ENCODE peak calls at places on chromosomes 16 and 17, in seven cellular contexts. N, D, R, A, B, X and L are unnamed samples. For H3K79me1, the result is how much of the 10 kb centered on the place peaks cover.

GRCh38 chr16:76241735-76242134 is 35.5 kb upstream of the CNTNAP4 start:
- DNase-seq in D (no peak), X (no peak), B (no peak), N (no peak), R (no peak), A (no peak), L (no peak)

GRCh38 chr17:18938692-18939023 is 13.3 kb upstream of the SLC5A10 start:
- DNase-seq in X (no peak), N (no peak), B (no peak), R (no peak), D (no peak), A (no peak), L (no peak)

GRCh38 chr16:2675714-2676113 is 6.6 kb upstream of the KCTD5 start:
- DNase-seq in N (peak), A (no peak), R (no peak), X (peak), B (no peak), D (no peak), L (no peak)

GRCh38 chr17:8794636-8795035 is 4.5 kb downstream of the MFSD6L start:
- DNase-seq in R (peak), X (no peak), A (no peak), D (no peak), N (no peak), B (no peak), L (no peak)

GRCh38 chr17:38428643-38429371 is 543 bp downstream of the ARHGAP23 start:
- DNase-seq in D (no peak), B (no peak), X (peak), R (peak), A (peak), N (peak), L (no peak)

GRCh38 chr17:72950236-72950931 is 142.1 kb downstream of the SLC39A11 start:
- DNase-seq in R (no peak), N (no peak), A (no peak), X (no peak), B (no peak), D (no peak), L (no peak)

GRCh38 chr17:5706835-5707234 is 122.5 kb upstream of the NLRP1 start:
- DNase-seq in N (peak), A (peak), X (peak), B (peak), R (peak), D (peak), L (peak)

GRCh38 chr16:68375801-68376536 is 65.2 kb downstream of the PRMT7 start:
- DNase-seq in B (no peak), A (no peak), R (no peak), N (no peak), D (peak), X (no peak), L (no peak)

GRCh38 chr16:82917886-82918595 is 291.3 kb downstream of the CDH13 start:
- DNase-seq in R (no peak), A (no peak), X (no peak), D (no peak), B (no peak), N (no peak), L (no peak)

GRCh38 chr17:66494023-66494803 is 191.8 kb downstream of the PRKCA start:
- DNase-seq in A (no peak), N (peak), D (no peak), X (peak), R (no peak), B (peak), L (no peak)

DNA sequence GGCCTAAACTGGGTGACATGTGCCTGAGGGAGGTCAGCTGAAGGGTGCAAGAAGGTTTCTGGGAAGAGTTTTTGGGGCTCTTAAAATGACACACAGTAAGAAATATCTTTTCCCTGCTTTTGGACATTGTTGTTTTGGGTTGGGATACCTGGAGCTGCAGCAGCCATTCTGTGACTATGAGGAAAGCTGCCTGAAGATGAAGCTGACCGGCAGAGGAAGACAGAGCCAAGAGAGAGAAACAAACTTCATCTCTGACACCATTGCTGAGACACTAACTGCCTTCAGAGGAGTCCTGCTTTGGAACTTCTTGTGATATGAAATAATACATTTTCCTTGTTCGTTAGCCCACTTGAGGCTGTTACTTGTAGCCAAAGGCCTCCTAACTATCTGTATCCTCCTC is 8.8 kb upstream of the WNT3 start:
- DNase-seq in B (no peak), X (no peak), A (no peak), D (no peak), R (no peak), N (no peak), L (no peak)
- H3K79me1 ChIP-seq in B (under half), X (under half), A (under half), D (under half), R (under half), N (under half), L (under half)

DNA sequence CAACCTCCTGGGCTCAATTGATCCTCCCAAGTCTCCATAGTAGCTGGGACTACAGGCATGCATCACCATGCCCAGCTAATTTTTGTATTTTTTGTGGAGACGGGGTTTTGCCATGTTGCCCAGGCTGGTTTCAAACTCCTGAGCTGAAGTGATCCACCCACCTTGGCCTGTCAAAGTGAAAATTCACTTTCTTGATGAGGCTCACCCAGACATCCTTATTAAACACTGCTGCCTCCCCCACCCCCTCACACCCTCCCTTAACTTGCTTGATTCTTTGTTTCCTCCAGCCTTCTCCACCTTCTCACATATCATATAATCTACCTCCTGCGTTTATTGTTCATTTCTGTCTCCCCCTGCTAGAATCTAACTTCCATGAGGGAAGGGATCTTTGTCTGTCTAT is 46.0 kb upstream of the TEX2 start:
- DNase-seq in D (no peak), X (no peak), B (no peak), R (no peak), A (no peak), N (no peak), L (no peak)
- H3K79me1 ChIP-seq in D (under half), X (under half), B (under half), R (under half), A (under half), N (under half), L (under half)

GRCh38 chr17:83160443-83161297 is 81.3 kb downstream of the METRNL start:
- DNase-seq in X (no peak), R (no peak), B (no peak), A (no peak), N (no peak), D (no peak), L (no peak)
- H3K79me1 ChIP-seq in X (under half), R (under half), B (under half), A (under half), N (under half), D (under half), L (under half)

DNA sequence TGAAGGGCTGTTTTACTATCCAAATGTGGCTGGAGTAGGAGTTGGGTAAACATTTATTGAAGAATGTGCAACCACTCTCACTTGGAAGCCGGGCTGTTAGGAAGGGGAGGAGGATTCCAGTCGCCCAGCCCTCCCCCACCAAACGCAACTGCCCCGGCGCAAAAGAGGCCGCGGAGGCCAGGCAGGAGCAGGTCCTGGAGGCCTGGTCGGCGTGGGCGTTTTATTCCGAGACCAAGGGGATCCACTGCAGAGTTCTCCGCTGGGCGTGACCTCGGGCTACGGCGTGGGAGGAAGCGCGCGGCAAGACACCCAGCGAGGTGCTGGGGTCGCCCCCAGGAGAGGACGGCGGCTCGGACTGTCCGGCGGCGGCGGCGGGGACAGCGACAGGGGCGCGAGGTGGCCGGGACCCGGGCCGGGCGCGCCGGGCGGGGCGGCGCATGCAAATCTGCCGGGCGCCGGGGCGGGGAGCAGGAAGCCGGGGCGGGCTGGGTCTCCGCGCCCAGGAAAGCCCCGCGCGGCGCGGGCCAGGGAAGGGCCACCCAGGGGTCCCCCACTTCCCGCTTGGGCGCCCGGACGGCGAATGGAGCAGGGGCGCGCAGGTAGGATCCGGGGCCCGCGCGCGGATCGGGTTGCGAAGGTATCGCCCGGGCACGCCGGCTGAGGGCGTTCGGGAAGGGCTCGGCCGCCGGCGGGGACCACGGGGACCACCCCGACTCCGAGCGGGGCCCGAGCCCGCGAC is at the start of gene IL4R:
- DNase-seq in N (peak), X (peak), D (peak), B (peak), A (peak), R (peak), L (peak)
- H3K79me1 ChIP-seq in N (under half), X (under half), D (under half), B (under half), A (under half), R (under half), L (under half)

GRCh38 chr17:57565119-57565635 is 179.9 kb downstream of the CCDC182 start:
- DNase-seq in R (no peak), B (no peak), X (no peak), A (no peak), N (no peak), D (no peak), L (peak)

GRCh38 chr17:57569021-57569420 is 176.1 kb downstream of the CCDC182 start:
- DNase-seq in R (no peak), X (no peak), D (no peak), A (no peak), B (no peak), N (no peak), L (no peak)

GRCh38 chr17:57568340-57568739 is 176.8 kb downstream of the CCDC182 start:
- DNase-seq in A (no peak), D (no peak), N (no peak), X (no peak), R (no peak), B (peak), L (no peak)

GRCh38 chr17:57566724-57567123 is 178.4 kb downstream of the CCDC182 start:
- DNase-seq in N (no peak), B (no peak), R (no peak), D (no peak), X (no peak), A (no peak), L (no peak)

DNA sequence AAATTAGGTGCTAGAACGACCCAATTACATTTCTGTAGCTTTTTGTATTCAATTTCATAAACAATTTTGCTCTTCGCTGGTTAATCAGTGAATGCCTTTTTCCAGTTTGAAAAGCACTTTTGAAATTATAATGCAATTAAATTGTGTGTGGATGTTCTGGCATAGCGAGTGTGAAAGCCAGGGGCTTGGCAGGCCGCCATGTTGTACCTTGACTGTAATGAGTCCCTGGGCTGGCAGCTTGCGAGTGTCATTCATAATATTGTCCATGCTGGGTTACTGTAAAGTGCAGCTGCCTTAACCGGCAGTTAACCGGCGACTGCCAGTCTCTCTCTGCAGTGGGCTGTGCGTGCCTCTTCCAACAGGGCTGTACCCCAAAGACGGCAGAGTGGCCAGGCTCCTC is 177.8 kb downstream of the CCDC182 start:
- DNase-seq in B (no peak), X (no peak), N (no peak), A (no peak), D (no peak), R (no peak), L (no peak)
- H3K79me1 ChIP-seq in B (under half), X (under half), N (under half), A (under half), D (under half), R (under half), L (under half)

GRCh38 chr16:56090076-56090475 is 101.2 kb upstream of the GNAO1 start:
- DNase-seq in D (no peak), R (no peak), X (no peak), N (no peak), A (no peak), B (no peak), L (no peak)
- H3K79me1 ChIP-seq in D (under half), R (under half), X (under half), N (under half), A (under half), B (under half), L (under half)

DNA sequence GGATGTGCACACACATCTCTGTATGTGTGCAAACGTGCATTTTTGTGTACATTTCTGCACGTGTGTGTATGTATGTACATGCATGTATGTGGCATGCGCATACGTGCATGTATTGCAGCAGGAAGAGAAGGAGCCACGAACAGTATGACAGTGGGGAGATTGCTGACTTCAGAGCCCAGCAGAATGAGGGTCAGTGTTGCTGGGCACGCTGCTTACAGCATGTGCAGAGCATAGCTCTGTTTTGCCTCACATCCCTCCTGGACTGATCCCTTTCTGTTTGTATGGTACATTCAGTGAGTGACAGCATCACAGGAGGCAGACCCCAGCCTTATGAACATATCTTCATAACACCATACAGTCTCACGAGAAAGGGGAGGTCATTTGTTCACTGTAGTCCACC is 934.0 kb upstream of the EEF2KMT start:
- DNase-seq in X (no peak), A (no peak), D (no peak), R (no peak), B (no peak), N (no peak), L (no peak)
- H3K79me1 ChIP-seq in X (under half), A (under half), D (under half), R (under half), B (under half), N (under half), L (under half)

DNA sequence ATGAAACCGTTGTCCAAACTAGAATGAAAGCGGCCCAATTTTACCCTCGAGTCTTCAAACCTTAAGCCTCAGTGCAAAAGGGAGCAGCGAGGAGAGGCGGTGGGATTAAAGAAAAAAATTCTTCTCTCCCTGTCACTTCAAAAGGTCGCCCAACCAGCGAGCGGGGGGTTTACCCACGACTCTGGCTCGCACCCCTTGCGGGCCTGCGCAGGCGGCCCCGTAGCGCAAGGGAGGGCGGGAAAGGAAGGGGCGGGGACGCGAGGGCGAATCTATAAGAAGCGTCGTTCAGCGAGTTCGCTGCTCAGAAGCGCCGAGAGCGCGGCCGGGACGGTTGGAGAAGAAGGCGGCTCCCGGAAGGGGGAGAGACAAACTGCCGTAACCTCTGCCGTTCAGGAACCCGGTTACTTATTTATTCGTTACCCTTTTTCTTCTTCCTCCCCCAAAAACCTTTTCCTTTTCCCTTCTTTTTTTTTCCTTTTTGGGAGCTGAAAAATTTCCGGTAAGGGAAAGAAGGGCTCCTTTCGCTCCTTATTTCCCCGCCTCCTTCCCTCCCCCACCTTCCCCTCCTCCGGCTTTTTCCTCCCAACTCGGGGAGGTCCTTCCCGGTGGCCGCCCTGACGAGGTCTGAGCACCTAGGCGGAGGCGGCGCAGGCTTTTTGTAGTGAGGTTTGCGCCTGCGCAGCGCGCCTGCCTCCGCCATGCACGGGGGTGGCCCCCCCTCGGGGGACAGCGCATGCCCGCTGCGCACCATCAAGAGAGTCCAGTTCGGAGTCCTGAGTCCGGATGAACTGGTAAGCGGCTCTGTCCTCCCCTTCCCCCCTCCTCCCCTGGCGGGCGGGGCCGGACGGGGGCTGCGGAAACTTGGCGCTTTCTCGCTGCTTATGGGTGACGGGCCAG is at the start of gene POLR2A:
- DNase-seq in A (peak), D (peak), B (peak), X (peak), R (peak), N (peak), L (peak)
- H3K79me1 ChIP-seq in A (under half), D (under half), B (under half), X (under half), R (under half), N (half or more), L (under half)

GRCh38 chr17:45266372-45266926 is 4.6 kb upstream of the SPATA32 start:
- DNase-seq in A (no peak), X (no peak), B (no peak), R (peak), N (no peak), D (no peak), L (no peak)
- H3K79me1 ChIP-seq in A (under half), X (under half), B (under half), R (under half), N (under half), D (under half), L (under half)

DNA sequence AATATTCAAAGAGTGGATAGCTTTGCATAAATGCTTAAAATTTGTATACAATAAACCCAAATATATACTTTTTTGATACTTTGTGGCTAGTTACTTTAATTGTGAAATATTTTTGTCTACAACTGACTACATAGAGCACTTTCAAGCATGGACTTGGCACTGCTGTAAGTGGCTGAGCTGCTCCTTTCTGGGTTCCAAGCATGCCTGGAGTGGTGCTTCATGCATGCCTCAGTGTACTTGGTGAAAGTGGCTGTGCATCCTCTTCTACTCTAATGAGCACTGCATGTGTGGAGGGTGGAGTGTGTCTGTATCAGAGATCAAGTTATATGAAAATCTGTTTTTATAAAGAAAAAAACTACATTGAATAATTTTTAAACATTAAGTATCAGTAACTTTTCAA is 94.1 kb downstream of the OMG start:
- DNase-seq in A (no peak), N (peak), X (no peak), B (no peak), R (no peak), D (no peak), L (no peak)
- H3K79me1 ChIP-seq in A (under half), N (under half), X (under half), B (under half), R (under half), D (under half), L (under half)